ENCODE peak calls at places on chromosomes 11 and 22, in six cellular contexts. One of them, this sample, is unnamed.

GRCh38 chr11:5390210-5390609 is 6.6 kb downstream of the OR51M1 start:
- DNase-seq in RPMI8226: no peak
- DNase-seq in IMR-90: no peak
- DNase-seq in bronchial epithelial cell: no peak
- DNase-seq in MCF 10A: no peak
- DNase-seq in non-pigmented ciliary epithelial cell: no peak
- DNase-seq in this sample: no peak

GRCh38 chr22:32048069-32048468 is 5.0 kb downstream of the SLC5A1 start:
- DNase-seq in IMR-90: no peak
- DNase-seq in non-pigmented ciliary epithelial cell: no peak
- DNase-seq in MCF 10A: no peak
- DNase-seq in bronchial epithelial cell: no peak
- DNase-seq in RPMI8226: no peak
- DNase-seq in this sample: no peak

GRCh38 chr11:102810943-102811528 is 13.1 kb upstream of the MMP1 start:
- DNase-seq in MCF 10A: peak
- DNase-seq in non-pigmented ciliary epithelial cell: no peak
- DNase-seq in RPMI8226: no peak
- DNase-seq in IMR-90: peak
- DNase-seq in bronchial epithelial cell: peak
- DNase-seq in this sample: no peak

GRCh38 chr22:31177420-31178162 is 17.6 kb downstream of the RNF185 start:
- DNase-seq in non-pigmented ciliary epithelial cell: peak
- DNase-seq in RPMI8226: no peak
- DNase-seq in MCF 10A: peak
- DNase-seq in bronchial epithelial cell: peak
- DNase-seq in IMR-90: peak
- DNase-seq in this sample: no peak

GRCh38 chr22:17990167-17990566 is 34.2 kb downstream of the MICAL3 start:
- DNase-seq in IMR-90: no peak
- DNase-seq in MCF 10A: no peak
- DNase-seq in non-pigmented ciliary epithelial cell: no peak
- DNase-seq in bronchial epithelial cell: no peak
- DNase-seq in RPMI8226: no peak
- DNase-seq in this sample: no peak

GRCh38 chr11:133134561-133135173 is 397.6 kb downstream of the OPCML start:
- DNase-seq in RPMI8226: peak
- DNase-seq in bronchial epithelial cell: peak
- DNase-seq in non-pigmented ciliary epithelial cell: peak
- DNase-seq in IMR-90: peak
- DNase-seq in MCF 10A: peak
- DNase-seq in this sample: peak

GRCh38 chr11:206516-207212 is 535 bp downstream of the BET1L start:
- DNase-seq in RPMI8226: no peak
- DNase-seq in MCF 10A: no peak
- DNase-seq in bronchial epithelial cell: no peak
- DNase-seq in non-pigmented ciliary epithelial cell: no peak
- DNase-seq in IMR-90: no peak
- DNase-seq in this sample: no peak

GRCh38 chr11:78371221-78371899 is 46.3 kb downstream of the GAB2 start:
- DNase-seq in non-pigmented ciliary epithelial cell: no peak
- DNase-seq in MCF 10A: no peak
- DNase-seq in bronchial epithelial cell: no peak
- DNase-seq in RPMI8226: no peak
- DNase-seq in IMR-90: no peak
- DNase-seq in this sample: no peak

GRCh38 chr22:40436460-40437431 is 66.4 kb downstream of the SGSM3 start:
- DNase-seq in IMR-90: peak
- DNase-seq in RPMI8226: peak
- DNase-seq in MCF 10A: peak
- DNase-seq in bronchial epithelial cell: peak
- DNase-seq in non-pigmented ciliary epithelial cell: no peak
- DNase-seq in this sample: peak

GRCh38 chr11:119148855-119149370 is at the start of gene ABCG4:
- DNase-seq in non-pigmented ciliary epithelial cell: no peak
- DNase-seq in RPMI8226: no peak
- DNase-seq in IMR-90: no peak
- DNase-seq in MCF 10A: peak
- DNase-seq in bronchial epithelial cell: no peak
- DNase-seq in this sample: no peak

GRCh38 chr11:96426356-96427103 is 36.7 kb downstream of the JRKL start:
- DNase-seq in RPMI8226: peak
- DNase-seq in IMR-90: peak
- DNase-seq in non-pigmented ciliary epithelial cell: peak
- DNase-seq in MCF 10A: peak
- DNase-seq in bronchial epithelial cell: peak
- DNase-seq in this sample: peak

GRCh38 chr22:49825436-49825835 is 2.2 kb downstream of the BRD1 start:
- DNase-seq in bronchial epithelial cell: peak
- DNase-seq in non-pigmented ciliary epithelial cell: no peak
- DNase-seq in RPMI8226: no peak
- DNase-seq in IMR-90: peak
- DNase-seq in MCF 10A: peak
- DNase-seq in this sample: no peak

GRCh38 chr22:40285508-40285907 is 60.8 kb upstream of the ADSL start:
- DNase-seq in non-pigmented ciliary epithelial cell: no peak
- DNase-seq in RPMI8226: no peak
- DNase-seq in MCF 10A: no peak
- DNase-seq in IMR-90: no peak
- DNase-seq in bronchial epithelial cell: no peak
- DNase-seq in this sample: no peak

GRCh38 chr11:10080134-10080533 is 213.9 kb downstream of the SBF2 start:
- DNase-seq in IMR-90: no peak
- DNase-seq in RPMI8226: no peak
- DNase-seq in bronchial epithelial cell: no peak
- DNase-seq in MCF 10A: no peak
- DNase-seq in non-pigmented ciliary epithelial cell: no peak
- DNase-seq in this sample: no peak

GRCh38 chr11:134385774-134386565 is 26.1 kb downstream of the B3GAT1 start:
- DNase-seq in bronchial epithelial cell: peak
- DNase-seq in RPMI8226: peak
- DNase-seq in IMR-90: no peak
- DNase-seq in non-pigmented ciliary epithelial cell: no peak
- DNase-seq in MCF 10A: peak
- DNase-seq in this sample: peak

GRCh38 chr11:78223320-78223954 is 34.7 kb downstream of the USP35 start:
- DNase-seq in non-pigmented ciliary epithelial cell: no peak
- DNase-seq in MCF 10A: no peak
- DNase-seq in bronchial epithelial cell: no peak
- DNase-seq in IMR-90: no peak
- DNase-seq in RPMI8226: no peak
- DNase-seq in this sample: no peak

GRCh38 chr11:67277231-67277961 is 11.1 kb downstream of the GRK2 start:
- DNase-seq in RPMI8226: peak
- DNase-seq in bronchial epithelial cell: peak
- DNase-seq in non-pigmented ciliary epithelial cell: no peak
- DNase-seq in MCF 10A: peak
- DNase-seq in IMR-90: peak
- DNase-seq in this sample: peak

This sample was measured in NCI-H2107.